ENCODE peak calls at places on chromosome 13, in seven cellular contexts. One of them, this sample, is unnamed.

GRCh38 chr13:85417807-85418206 is 381.4 kb downstream of the SLITRK6 start:
- DNase-seq in globus pallidus: no peak
- DNase-seq in sciatic nerve: no peak
- DNase-seq in hepatic stellate cell: no peak
- DNase-seq in ascending aorta: no peak
- DNase-seq in NK-92 treated with Interleukin-12 subunit alpha and Interleukin-12 subunit beta, amount 100 ng/mL, for 24 hours: no peak
- DNase-seq in CD8-positive, alpha-beta T cell: no peak
- DNase-seq in this sample: no peak

GRCh38 chr13:44237276-44237767 is 136.3 kb upstream of the SERP2 start:
- DNase-seq in ascending aorta: peak; percentile 92
- DNase-seq in CD8-positive, alpha-beta T cell: no peak
- DNase-seq in sciatic nerve: no peak
- DNase-seq in globus pallidus: peak; percentile 74
- DNase-seq in NK-92 treated with Interleukin-12 subunit alpha and Interleukin-12 subunit beta, amount 100 ng/mL, for 24 hours: no peak
- DNase-seq in hepatic stellate cell: peak; percentile 74
- DNase-seq in this sample: peak; percentile 83

GRCh38 chr13:112943309-112944125 is 25.5 kb upstream of the MCF2L start:
- DNase-seq in hepatic stellate cell: peak; percentile 54
- DNase-seq in sciatic nerve: no peak
- DNase-seq in ascending aorta: peak; percentile 73
- DNase-seq in NK-92 treated with Interleukin-12 subunit alpha and Interleukin-12 subunit beta, amount 100 ng/mL, for 24 hours: no peak
- DNase-seq in CD8-positive, alpha-beta T cell: no peak
- DNase-seq in globus pallidus: peak; percentile 11
- DNase-seq in this sample: peak; percentile 40

GRCh38 chr13:27712421-27712820 is 79.9 kb upstream of the GSX1 start:
- DNase-seq in globus pallidus: no peak
- DNase-seq in CD8-positive, alpha-beta T cell: no peak
- DNase-seq in sciatic nerve: no peak
- DNase-seq in NK-92 treated with Interleukin-12 subunit alpha and Interleukin-12 subunit beta, amount 100 ng/mL, for 24 hours: no peak
- DNase-seq in ascending aorta: no peak
- DNase-seq in hepatic stellate cell: peak; percentile 9
- DNase-seq in this sample: no peak

GRCh38 chr13:29484236-29484635 is 111.3 kb downstream of the SLC7A1 start:
- DNase-seq in hepatic stellate cell: no peak
- DNase-seq in NK-92 treated with Interleukin-12 subunit alpha and Interleukin-12 subunit beta, amount 100 ng/mL, for 24 hours: no peak
- DNase-seq in globus pallidus: no peak
- DNase-seq in sciatic nerve: no peak
- DNase-seq in CD8-positive, alpha-beta T cell: no peak
- DNase-seq in ascending aorta: peak; percentile 34
- DNase-seq in this sample: no peak

GRCh38 chr13:50456111-50456510 is 387.4 kb downstream of the DLEU7 start:
- DNase-seq in ascending aorta: no peak
- DNase-seq in NK-92 treated with Interleukin-12 subunit alpha and Interleukin-12 subunit beta, amount 100 ng/mL, for 24 hours: no peak
- DNase-seq in sciatic nerve: no peak
- DNase-seq in globus pallidus: no peak
- DNase-seq in CD8-positive, alpha-beta T cell: no peak
- DNase-seq in hepatic stellate cell: no peak
- DNase-seq in this sample: no peak

GRCh38 chr13:110471833-110472162 is 89.7 kb downstream of the RAB20 start:
- DNase-seq in CD8-positive, alpha-beta T cell: no peak
- DNase-seq in sciatic nerve: no peak
- DNase-seq in NK-92 treated with Interleukin-12 subunit alpha and Interleukin-12 subunit beta, amount 100 ng/mL, for 24 hours: no peak
- DNase-seq in globus pallidus: peak; percentile 59
- DNase-seq in ascending aorta: peak; percentile 78
- DNase-seq in hepatic stellate cell: peak; percentile 90
- DNase-seq in this sample: peak; percentile 73

GRCh38 chr13:70630247-70630646 is 522.0 kb upstream of the KLHL1 start:
- DNase-seq in sciatic nerve: no peak
- DNase-seq in globus pallidus: no peak
- DNase-seq in hepatic stellate cell: no peak
- DNase-seq in ascending aorta: no peak
- DNase-seq in NK-92 treated with Interleukin-12 subunit alpha and Interleukin-12 subunit beta, amount 100 ng/mL, for 24 hours: no peak
- DNase-seq in CD8-positive, alpha-beta T cell: no peak
- DNase-seq in this sample: no peak

GRCh38 chr13:91196958-91197357 is 150.5 kb upstream of the MIR17HG start:
- DNase-seq in CD8-positive, alpha-beta T cell: no peak
- DNase-seq in sciatic nerve: no peak
- DNase-seq in hepatic stellate cell: no peak
- DNase-seq in NK-92 treated with Interleukin-12 subunit alpha and Interleukin-12 subunit beta, amount 100 ng/mL, for 24 hours: no peak
- DNase-seq in ascending aorta: no peak
- DNase-seq in globus pallidus: no peak
- DNase-seq in this sample: no peak

GRCh38 chr13:32025730-32026129 is 5.8 kb upstream of the FRY start:
- DNase-seq in ascending aorta: no peak
- DNase-seq in globus pallidus: no peak
- DNase-seq in CD8-positive, alpha-beta T cell: no peak
- DNase-seq in sciatic nerve: no peak
- DNase-seq in hepatic stellate cell: no peak
- DNase-seq in NK-92 treated with Interleukin-12 subunit alpha and Interleukin-12 subunit beta, amount 100 ng/mL, for 24 hours: no peak
- DNase-seq in this sample: no peak

GRCh38 chr13:113544071-113544891 is 40.3 kb upstream of the TFDP1 start:
- DNase-seq in globus pallidus: no peak
- DNase-seq in hepatic stellate cell: no peak
- DNase-seq in ascending aorta: peak; percentile 48
- DNase-seq in sciatic nerve: peak; percentile 51
- DNase-seq in CD8-positive, alpha-beta T cell: no peak
- DNase-seq in NK-92 treated with Interleukin-12 subunit alpha and Interleukin-12 subunit beta, amount 100 ng/mL, for 24 hours: no peak
- DNase-seq in this sample: no peak

GRCh38 chr13:50893211-50893852 is 16.3 kb upstream of the RNASEH2B start:
- DNase-seq in ascending aorta: no peak
- DNase-seq in sciatic nerve: no peak
- DNase-seq in NK-92 treated with Interleukin-12 subunit alpha and Interleukin-12 subunit beta, amount 100 ng/mL, for 24 hours: no peak
- DNase-seq in hepatic stellate cell: no peak
- DNase-seq in globus pallidus: no peak
- DNase-seq in CD8-positive, alpha-beta T cell: no peak
- DNase-seq in this sample: no peak

GRCh38 chr13:73618275-73618865 is 515.8 kb downstream of the KLF12 start:
- DNase-seq in CD8-positive, alpha-beta T cell: no peak
- DNase-seq in ascending aorta: no peak
- DNase-seq in NK-92 treated with Interleukin-12 subunit alpha and Interleukin-12 subunit beta, amount 100 ng/mL, for 24 hours: no peak
- DNase-seq in globus pallidus: no peak
- DNase-seq in sciatic nerve: no peak
- DNase-seq in hepatic stellate cell: no peak
- DNase-seq in this sample: no peak

GRCh38 chr13:76980075-76980718 is 11.7 kb upstream of the CLN5 start:
- DNase-seq in sciatic nerve: peak; percentile 92
- DNase-seq in ascending aorta: peak; percentile 85
- DNase-seq in CD8-positive, alpha-beta T cell: peak; percentile 72
- DNase-seq in NK-92 treated with Interleukin-12 subunit alpha and Interleukin-12 subunit beta, amount 100 ng/mL, for 24 hours: peak; percentile 43
- DNase-seq in hepatic stellate cell: peak; percentile 80
- DNase-seq in globus pallidus: peak; percentile 45
- DNase-seq in this sample: peak; percentile 74

GRCh38 chr13:112748947-112749346 is 59.1 kb downstream of the ATP11A start:
- DNase-seq in NK-92 treated with Interleukin-12 subunit alpha and Interleukin-12 subunit beta, amount 100 ng/mL, for 24 hours: no peak
- DNase-seq in globus pallidus: peak; percentile 87
- DNase-seq in CD8-positive, alpha-beta T cell: no peak
- DNase-seq in ascending aorta: no peak
- DNase-seq in sciatic nerve: no peak
- DNase-seq in hepatic stellate cell: peak; percentile 51
- DNase-seq in this sample: peak; percentile 88

GRCh38 chr13:29991343-29991742 is 140.9 kb upstream of the UBL3 start:
- DNase-seq in sciatic nerve: no peak
- DNase-seq in NK-92 treated with Interleukin-12 subunit alpha and Interleukin-12 subunit beta, amount 100 ng/mL, for 24 hours: no peak
- DNase-seq in ascending aorta: no peak
- DNase-seq in CD8-positive, alpha-beta T cell: no peak
- DNase-seq in globus pallidus: no peak
- DNase-seq in hepatic stellate cell: peak; percentile 88
- DNase-seq in this sample: no peak

GRCh38 chr13:62643007-62643483 is 1227.4 kb upstream of the PCDH20 start:
- DNase-seq in ascending aorta: no peak
- DNase-seq in globus pallidus: no peak
- DNase-seq in NK-92 treated with Interleukin-12 subunit alpha and Interleukin-12 subunit beta, amount 100 ng/mL, for 24 hours: no peak
- DNase-seq in hepatic stellate cell: no peak
- DNase-seq in sciatic nerve: no peak
- DNase-seq in CD8-positive, alpha-beta T cell: no peak
- DNase-seq in this sample: no peak

GRCh38 chr13:48819376-48819775 is 156.3 kb upstream of the FNDC3A start:
- DNase-seq in ascending aorta: no peak
- DNase-seq in hepatic stellate cell: no peak
- DNase-seq in CD8-positive, alpha-beta T cell: no peak
- DNase-seq in sciatic nerve: no peak
- DNase-seq in NK-92 treated with Interleukin-12 subunit alpha and Interleukin-12 subunit beta, amount 100 ng/mL, for 24 hours: no peak
- DNase-seq in globus pallidus: no peak
- DNase-seq in this sample: no peak

GRCh38 chr13:30934381-30934780 is 1.9 kb downstream of the TEX26 start:
- DNase-seq in CD8-positive, alpha-beta T cell: no peak
- DNase-seq in sciatic nerve: no peak
- DNase-seq in hepatic stellate cell: no peak
- DNase-seq in globus pallidus: no peak
- DNase-seq in NK-92 treated with Interleukin-12 subunit alpha and Interleukin-12 subunit beta, amount 100 ng/mL, for 24 hours: no peak
- DNase-seq in ascending aorta: no peak
- DNase-seq in this sample: no peak

GRCh38 chr13:66154981-66155380 is 1075.2 kb downstream of the PCDH9 start:
- DNase-seq in hepatic stellate cell: no peak
- DNase-seq in CD8-positive, alpha-beta T cell: no peak
- DNase-seq in ascending aorta: no peak
- DNase-seq in sciatic nerve: no peak
- DNase-seq in globus pallidus: no peak
- DNase-seq in NK-92 treated with Interleukin-12 subunit alpha and Interleukin-12 subunit beta, amount 100 ng/mL, for 24 hours: no peak
- DNase-seq in this sample: no peak

GRCh38 chr13:110642291-110642981 is 27.1 kb downstream of the NAXD start:
- DNase-seq in sciatic nerve: no peak
- DNase-seq in globus pallidus: no peak
- DNase-seq in NK-92 treated with Interleukin-12 subunit alpha and Interleukin-12 subunit beta, amount 100 ng/mL, for 24 hours: no peak
- DNase-seq in hepatic stellate cell: no peak
- DNase-seq in ascending aorta: no peak
- DNase-seq in CD8-positive, alpha-beta T cell: no peak
- DNase-seq in this sample: no peak

GRCh38 chr13:54387607-54388006 is 1359.0 kb downstream of the OLFM4 start:
- DNase-seq in sciatic nerve: no peak
- DNase-seq in globus pallidus: no peak
- DNase-seq in NK-92 treated with Interleukin-12 subunit alpha and Interleukin-12 subunit beta, amount 100 ng/mL, for 24 hours: no peak
- DNase-seq in CD8-positive, alpha-beta T cell: no peak
- DNase-seq in ascending aorta: no peak
- DNase-seq in hepatic stellate cell: no peak
- DNase-seq in this sample: no peak

GRCh38 chr13:40063278-40063698 is 407.8 kb downstream of the COG6 start:
- DNase-seq in CD8-positive, alpha-beta T cell: no peak
- DNase-seq in sciatic nerve: no peak
- DNase-seq in globus pallidus: no peak
- DNase-seq in NK-92 treated with Interleukin-12 subunit alpha and Interleukin-12 subunit beta, amount 100 ng/mL, for 24 hours: no peak
- DNase-seq in ascending aorta: no peak
- DNase-seq in hepatic stellate cell: no peak
- DNase-seq in this sample: no peak

GRCh38 chr13:108086678-108087077 is 128.7 kb downstream of the LIG4 start:
- DNase-seq in sciatic nerve: no peak
- DNase-seq in NK-92 treated with Interleukin-12 subunit alpha and Interleukin-12 subunit beta, amount 100 ng/mL, for 24 hours: peak; percentile 3
- DNase-seq in globus pallidus: no peak
- DNase-seq in hepatic stellate cell: no peak
- DNase-seq in ascending aorta: no peak
- DNase-seq in CD8-positive, alpha-beta T cell: no peak
- DNase-seq in this sample: no peak

GRCh38 chr13:80881495-80882482 is 540.9 kb upstream of the SPRY2 start:
- DNase-seq in globus pallidus: no peak
- DNase-seq in CD8-positive, alpha-beta T cell: no peak
- DNase-seq in NK-92 treated with Interleukin-12 subunit alpha and Interleukin-12 subunit beta, amount 100 ng/mL, for 24 hours: no peak
- DNase-seq in sciatic nerve: no peak
- DNase-seq in hepatic stellate cell: no peak
- DNase-seq in ascending aorta: no peak
- DNase-seq in this sample: no peak

GRCh38 chr13:19950374-19950773 is 8.2 kb upstream of the ZMYM2 start:
- DNase-seq in globus pallidus: no peak
- DNase-seq in hepatic stellate cell: no peak
- DNase-seq in ascending aorta: no peak
- DNase-seq in sciatic nerve: no peak
- DNase-seq in NK-92 treated with Interleukin-12 subunit alpha and Interleukin-12 subunit beta, amount 100 ng/mL, for 24 hours: no peak
- DNase-seq in CD8-positive, alpha-beta T cell: no peak
- DNase-seq in this sample: no peak

GRCh38 chr13:49421391-49421790 is 22.5 kb downstream of the CAB39L start:
- DNase-seq in ascending aorta: no peak
- DNase-seq in CD8-positive, alpha-beta T cell: no peak
- DNase-seq in sciatic nerve: no peak
- DNase-seq in globus pallidus: no peak
- DNase-seq in NK-92 treated with Interleukin-12 subunit alpha and Interleukin-12 subunit beta, amount 100 ng/mL, for 24 hours: no peak
- DNase-seq in hepatic stellate cell: no peak
- DNase-seq in this sample: no peak

GRCh38 chr13:33879044-33879596 is 61.2 kb downstream of the RFC3 start:
- DNase-seq in hepatic stellate cell: no peak
- DNase-seq in sciatic nerve: no peak
- DNase-seq in NK-92 treated with Interleukin-12 subunit alpha and Interleukin-12 subunit beta, amount 100 ng/mL, for 24 hours: no peak
- DNase-seq in CD8-positive, alpha-beta T cell: no peak
- DNase-seq in ascending aorta: no peak
- DNase-seq in globus pallidus: no peak
- DNase-seq in this sample: no peak

GRCh38 chr13:113739527-113740285 is 19.3 kb upstream of the TMEM255B start:
- DNase-seq in CD8-positive, alpha-beta T cell: no peak
- DNase-seq in ascending aorta: no peak
- DNase-seq in hepatic stellate cell: no peak
- DNase-seq in sciatic nerve: no peak
- DNase-seq in globus pallidus: no peak
- DNase-seq in NK-92 treated with Interleukin-12 subunit alpha and Interleukin-12 subunit beta, amount 100 ng/mL, for 24 hours: no peak
- DNase-seq in this sample: no peak

GRCh38 chr13:64556391-64556790 is 2673.7 kb downstream of the PCDH9 start:
- DNase-seq in hepatic stellate cell: no peak
- DNase-seq in CD8-positive, alpha-beta T cell: no peak
- DNase-seq in ascending aorta: no peak
- DNase-seq in sciatic nerve: no peak
- DNase-seq in globus pallidus: no peak
- DNase-seq in NK-92 treated with Interleukin-12 subunit alpha and Interleukin-12 subunit beta, amount 100 ng/mL, for 24 hours: no peak
- DNase-seq in this sample: no peak

GRCh38 chr13:99808786-99809185 is 162.8 kb downstream of the ZIC5 start:
- DNase-seq in CD8-positive, alpha-beta T cell: no peak
- DNase-seq in hepatic stellate cell: no peak
- DNase-seq in NK-92 treated with Interleukin-12 subunit alpha and Interleukin-12 subunit beta, amount 100 ng/mL, for 24 hours: no peak
- DNase-seq in sciatic nerve: no peak
- DNase-seq in ascending aorta: no peak
- DNase-seq in globus pallidus: no peak
- DNase-seq in this sample: no peak

GRCh38 chr13:111005808-111006494 is 91.1 kb upstream of the ANKRD10 start:
- DNase-seq in NK-92 treated with Interleukin-12 subunit alpha and Interleukin-12 subunit beta, amount 100 ng/mL, for 24 hours: no peak
- DNase-seq in ascending aorta: peak; percentile 77
- DNase-seq in sciatic nerve: no peak
- DNase-seq in CD8-positive, alpha-beta T cell: no peak
- DNase-seq in globus pallidus: peak; percentile 9
- DNase-seq in hepatic stellate cell: peak; percentile 34
- DNase-seq in this sample: no peak

GRCh38 chr13:45786293-45786920 is 65.1 kb downstream of the SIAH3 start:
- DNase-seq in CD8-positive, alpha-beta T cell: no peak
- DNase-seq in globus pallidus: no peak
- DNase-seq in sciatic nerve: no peak
- DNase-seq in NK-92 treated with Interleukin-12 subunit alpha and Interleukin-12 subunit beta, amount 100 ng/mL, for 24 hours: no peak
- DNase-seq in ascending aorta: no peak
- DNase-seq in hepatic stellate cell: no peak
- DNase-seq in this sample: no peak

GRCh38 chr13:25966086-25966485 is 85.7 kb downstream of the SHISA2 start:
- DNase-seq in CD8-positive, alpha-beta T cell: no peak
- DNase-seq in sciatic nerve: no peak
- DNase-seq in NK-92 treated with Interleukin-12 subunit alpha and Interleukin-12 subunit beta, amount 100 ng/mL, for 24 hours: peak; percentile 7
- DNase-seq in globus pallidus: no peak
- DNase-seq in hepatic stellate cell: no peak
- DNase-seq in ascending aorta: no peak
- DNase-seq in this sample: no peak